ENCODE peak calls at places on chromosome 2, in eight cellular contexts. C is ELF-1; B is activated B cell treated with CpG ODN at 0.5 μM for 24 hours; O is progenitor cell of endocrine pancreas; E is hypothalamus; R is NCI-H460; L is activated CD8-positive, alpha-beta memory T cell treated with anti-CD3 and anti-CD28 coated beads, Interleukin-2, amount 50 U/mL, for 48 hours; Q is CD4-positive, alpha-beta T cell. K is an unnamed sample.

GRCh38 chr2:104944495-104944894 is 90.6 kb downstream of the POU3F3 start:
- DNase-seq in C (peak), B (no peak), O (no peak), E (peak), R (peak), L (no peak), Q (no peak), K (peak)

GRCh38 chr2:134679740-134680139 is 39.1 kb downstream of the TMEM163 start:
- DNase-seq in C (no peak), B (no peak), O (no peak), E (no peak), R (no peak), L (no peak), Q (no peak), K (no peak)

GRCh38 chr2:216292886-216293291 is 79.4 kb downstream of the MARCHF4 start:
- DNase-seq in C (no peak), B (no peak), O (no peak), E (peak), R (peak), L (no peak), Q (no peak), K (no peak)

GRCh38 chr2:104733544-104733943 is 120.4 kb upstream of the POU3F3 start:
- DNase-seq in C (peak), B (no peak), O (no peak), E (peak), R (no peak), L (peak), Q (no peak), K (peak)

GRCh38 chr2:136319227-136319626 is 201.3 kb upstream of the CXCR4 start:
- DNase-seq in C (peak), B (no peak), O (no peak), E (no peak), R (no peak), L (peak), Q (no peak), K (no peak)

GRCh38 chr2:136058951-136059530 is 58.9 kb downstream of the CXCR4 start:
- DNase-seq in C (no peak), B (no peak), O (no peak), E (no peak), R (no peak), L (no peak), Q (no peak), K (no peak)

GRCh38 chr2:112151701-112152440 is 13.7 kb downstream of the FBLN7 start:
- DNase-seq in C (no peak), B (no peak), O (no peak), E (no peak), R (no peak), L (no peak), Q (no peak), K (no peak)

GRCh38 chr2:178331474-178332431 is 119.2 kb downstream of the PRKRA start:
- DNase-seq in C (no peak), B (no peak), O (no peak), E (no peak), R (no peak), L (no peak), Q (no peak), K (no peak)

GRCh38 chr2:88144914-88145497 is 17.1 kb upstream of the FABP1 start:
- DNase-seq in C (no peak), B (no peak), O (no peak), E (no peak), R (no peak), L (no peak), Q (no peak), K (no peak)

GRCh38 chr2:6447209-6447608 is 418.5 kb downstream of the CMPK2 start:
- DNase-seq in C (no peak), B (no peak), O (no peak), E (no peak), R (no peak), L (no peak), Q (no peak), K (no peak)

GRCh38 chr2:239291505-239292350 is 109.1 kb downstream of the HDAC4 start:
- DNase-seq in C (peak), B (no peak), O (no peak), E (peak), R (no peak), L (no peak), Q (no peak), K (no peak)

GRCh38 chr2:21422724-21423522 is 299.2 kb downstream of the TDRD15 start:
- DNase-seq in C (no peak), B (no peak), O (no peak), E (no peak), R (no peak), L (no peak), Q (no peak), K (no peak)

GRCh38 chr2:37315364-37315763 is 9.3 kb downstream of the PRKD3 start:
- DNase-seq in C (no peak), B (no peak), O (no peak), E (no peak), R (no peak), L (no peak), Q (no peak), K (no peak)